ENCODE peak calls at places on chromosomes 13 and 19, in five cellular contexts. D is tibial nerve, C is COLO829, E is neural crest cell, O is EH. B is an unnamed sample.

GRCh38 chr19:36441339-36441738 is 22.9 kb upstream of the ZFP82 start:
- DNase-seq in D (no peak), C (no peak), E (no peak), O (no peak), B (no peak)

GRCh38 chr13:98181106-98181815 is 4.2 kb upstream of the RNF113B start:
- DNase-seq in D (no peak), C (no peak), E (no peak), O (no peak), B (no peak)

GRCh38 chr13:106417467-106418110 is 117.9 kb downstream of the EFNB2 start:
- DNase-seq in D (no peak), C (no peak), E (no peak), O (no peak), B (no peak)

GRCh38 chr13:51675385-51675784 is 91.1 kb downstream of the WDFY2 start:
- DNase-seq in D (no peak), C (no peak), E (no peak), O (no peak), B (no peak)

GRCh38 chr19:6744381-6745288 is 5.2 kb downstream of the TRIP10 start:
- DNase-seq in D (peak), C (no peak), E (no peak), O (peak), B (no peak)

GRCh38 chr19:35313614-35314013 is 15.4 kb upstream of the CD22 start:
- DNase-seq in D (no peak), C (no peak), E (no peak), O (no peak), B (no peak)

GRCh38 chr19:33292595-33293254 is 9.6 kb downstream of the CEBPA start:
- DNase-seq in D (no peak), C (no peak), E (no peak), O (peak), B (no peak)

GRCh38 chr13:41179593-41180250 is 14.6 kb downstream of the KBTBD7 start:
- DNase-seq in D (no peak), C (no peak), E (no peak), O (peak), B (no peak)

GRCh38 chr13:35285677-35286076 is 190.8 kb downstream of the MAB21L1 start:
- DNase-seq in D (no peak), C (no peak), E (no peak), O (no peak), B (no peak)

GRCh38 chr19:11971045-11971444 is 6.2 kb downstream of the ZNF763 start:
- DNase-seq in D (no peak), C (no peak), E (no peak), O (no peak), B (no peak)

GRCh38 chr13:48424212-48424611 is 11.3 kb upstream of the LPAR6 start:
- DNase-seq in D (no peak), C (no peak), E (no peak), O (no peak), B (no peak)

GRCh38 chr13:71913717-71914116 is 46.7 kb upstream of the DACH1 start:
- DNase-seq in D (no peak), C (no peak), E (no peak), O (no peak), B (no peak)

GRCh38 chr13:114341003-114341777 is 26.9 kb downstream of the CHAMP1 start:
- DNase-seq in D (no peak), C (no peak), E (no peak), O (no peak), B (no peak)

GRCh38 chr19:45641274-45642105 is 2.3 kb upstream of the EML2 start:
- DNase-seq in D (peak), C (peak), E (peak), O (peak), B (peak)

GRCh38 chr19:53461866-53462265 is 5.7 kb upstream of the ZNF813 start:
- DNase-seq in D (no peak), C (no peak), E (no peak), O (no peak), B (no peak)

GRCh38 chr13:75507027-75508001 is 25.3 kb upstream of the TBC1D4 start:
- DNase-seq in D (no peak), C (no peak), E (no peak), O (no peak), B (no peak)

GRCh38 chr13:106083620-106084350 is 451.7 kb downstream of the EFNB2 start:
- DNase-seq in D (no peak), C (peak), E (no peak), O (peak), B (no peak)

B was measured in T-cell.